ENCODE peak calls at places on chromosomes 2 and 18, in eight cellular contexts. F is A549, I is stomach, H is gastrocnemius medialis, E is heart left ventricle, M is K562, D is upper lobe of left lung, V is breast epithelium. L is an unnamed sample.

GRCh38 chr2:102337481-102338386 is 17.9 kb upstream of the IL18R1 start:
- DNase-seq in D (no peak), M (peak), I (no peak), V (no peak), F (no peak), E (no peak), H (no peak), L (no peak)

GRCh38 chr2:69253033-69253535 is 133.9 kb downstream of the GFPT1 start:
- DNase-seq in D (no peak), M (no peak), E (no peak), F (no peak), H (no peak), V (no peak), I (no peak), L (no peak)

GRCh38 chr2:25250331-25251031 is 82.1 kb upstream of the POMC start:
- DNase-seq in F (no peak), I (no peak), V (no peak), E (peak), M (peak), H (no peak), D (no peak), L (no peak)

GRCh38 chr18:3246636-3247242 is 862 bp upstream of the MYL12A start:
- DNase-seq in I (no peak), F (no peak), M (peak), D (no peak), E (peak), V (no peak), H (peak), L (peak)

GRCh38 chr18:55500316-55501086 is 87.5 kb downstream of the TCF4 start:
- DNase-seq in H (no peak), D (no peak), I (no peak), F (no peak), M (no peak), E (no peak), V (no peak), L (no peak)

GRCh38 chr2:238927746-238928519 is 80.0 kb downstream of the TWIST2 start:
- DNase-seq in E (peak), M (no peak), V (no peak), F (no peak), D (no peak), H (no peak), I (peak), L (peak)

GRCh38 chr2:177429688-177430325 is 37.2 kb downstream of the AGPS start:
- DNase-seq in F (no peak), E (no peak), M (no peak), D (no peak), H (no peak), I (no peak), V (no peak), L (no peak)

GRCh38 chr2:53572696-53573095 is 194.9 kb upstream of the CHAC2 start:
- DNase-seq in I (no peak), V (no peak), D (no peak), M (no peak), E (no peak), H (no peak), F (no peak), L (no peak)

GRCh38 chr18:54284535-54284934 is 15.2 kb downstream of the POLI start:
- DNase-seq in I (no peak), V (no peak), E (no peak), F (no peak), M (no peak), D (no peak), H (no peak), L (no peak)

GRCh38 chr2:239462671-239463506 is 62.1 kb upstream of the HDAC4 start:
- DNase-seq in M (no peak), V (no peak), F (no peak), E (no peak), H (no peak), I (peak), D (no peak), L (peak)

GRCh38 chr2:45085487-45085886 is 76.2 kb upstream of the SIX2 start:
- DNase-seq in D (no peak), H (no peak), F (no peak), E (no peak), V (no peak), M (no peak), I (no peak), L (no peak)

GRCh38 chr2:158484892-158485556 is 28.3 kb downstream of the PKP4 start:
- DNase-seq in I (no peak), M (no peak), D (no peak), H (no peak), F (no peak), V (no peak), E (no peak), L (no peak)

GRCh38 chr2:6946722-6947121 is 29.5 kb downstream of the RNF144A start:
- DNase-seq in F (peak), V (no peak), H (no peak), E (no peak), M (no peak), D (no peak), I (no peak), L (no peak)

GRCh38 chr2:137964066-137964858 is at the start of gene HNMT:
- DNase-seq in D (peak), I (peak), H (no peak), F (peak), E (peak), V (peak), M (peak), L (peak)

GRCh38 chr2:240918258-240919091 is 12.3 kb downstream of the CROCC2 start:
- DNase-seq in D (peak), M (no peak), V (no peak), E (peak), I (no peak), F (no peak), H (peak), L (peak)

GRCh38 chr18:40911582-40912254 is 1043.3 kb upstream of the PIK3C3 start:
- DNase-seq in I (no peak), H (no peak), M (no peak), V (no peak), D (no peak), E (no peak), F (peak), L (no peak)

GRCh38 chr2:38875227-38875575 is 533 bp downstream of the DHX57 start:
- DNase-seq in I (no peak), E (no peak), V (no peak), M (no peak), F (no peak), H (no peak), D (no peak), L (no peak)

GRCh38 chr18:41128126-41128525 is 826.9 kb upstream of the PIK3C3 start:
- DNase-seq in D (no peak), V (no peak), H (no peak), E (no peak), M (no peak), I (no peak), F (no peak), L (no peak)

GRCh38 chr2:128363991-128364390 is 45.3 kb upstream of the HS6ST1 start:
- DNase-seq in F (no peak), V (no peak), H (no peak), M (no peak), I (no peak), D (no peak), E (no peak), L (no peak)

GRCh38 chr2:220465700-220466099 is 838.3 kb downstream of the SLC4A3 start:
- DNase-seq in M (no peak), I (no peak), H (no peak), D (no peak), E (no peak), F (no peak), V (no peak), L (no peak)

GRCh38 chr18:11689031-11689971 is at the start of gene GNAL:
- DNase-seq in H (peak), M (peak), E (peak), D (peak), F (peak), I (peak), V (peak), L (peak)

GRCh38 chr2:216588771-216589363 is 44.4 kb upstream of the IGFBP2 start:
- DNase-seq in F (no peak), M (no peak), D (no peak), I (no peak), H (no peak), V (no peak), E (no peak), L (no peak)

GRCh38 chr2:113232730-113233129 is 46.0 kb downstream of the PAX8 start:
- DNase-seq in E (no peak), M (no peak), H (peak), I (no peak), V (no peak), D (no peak), F (no peak), L (no peak)

GRCh38 chr2:212538156-212539144 is at the start of gene ERBB4:
- DNase-seq in F (no peak), I (peak), V (no peak), E (peak), M (no peak), D (peak), H (peak), L (peak)

GRCh38 chr2:238425505-238425978 is 1.2 kb upstream of the ASB1 start:
- DNase-seq in E (no peak), F (no peak), M (peak), I (peak), D (no peak), V (no peak), H (no peak), L (no peak)

GRCh38 chr2:166494140-166494544 is at the start of gene SCN7A:
- DNase-seq in H (peak), V (peak), M (peak), I (no peak), D (peak), F (no peak), E (peak), L (peak)

GRCh38 chr18:48486762-48487161 is 52.1 kb upstream of the CTIF start:
- DNase-seq in H (no peak), V (no peak), E (no peak), I (no peak), D (no peak), M (no peak), F (peak), L (no peak)

GRCh38 chr2:137262600-137262999 is 497.3 kb downstream of the THSD7B start:
- DNase-seq in M (no peak), I (no peak), V (no peak), H (no peak), F (no peak), E (no peak), D (no peak), L (no peak)

GRCh38 chr2:42777883-42778805 is 14.2 kb upstream of the OXER1 start:
- DNase-seq in D (no peak), V (no peak), F (no peak), H (peak), M (no peak), E (no peak), I (no peak), L (peak)

GRCh38 chr18:12597775-12598174 is 60.1 kb downstream of the SPIRE1 start:
- DNase-seq in I (no peak), M (no peak), E (peak), V (peak), H (peak), D (no peak), F (peak), L (no peak)

GRCh38 chr2:187453078-187453641 is 5.1 kb upstream of the CALCRL start:
- DNase-seq in F (peak), H (no peak), D (no peak), I (no peak), M (peak), V (no peak), E (no peak), L (no peak)
- TF ChIP-seq CTCF in F (peak), H (peak), D (no peak), I (no peak), M (no peak), V (no peak), E (peak), L (no peak)

GRCh38 chr2:200255549-200255948 is 50.9 kb upstream of the SPATS2L start:
- DNase-seq in M (no peak), D (no peak), H (peak), E (no peak), I (no peak), V (no peak), F (no peak), L (no peak)

GRCh38 chr2:200254788-200255187 is 51.7 kb upstream of the SPATS2L start:
- DNase-seq in F (no peak), I (no peak), M (no peak), E (no peak), D (no peak), V (no peak), H (no peak), L (no peak)

GRCh38 chr2:200257570-200257969 is 48.9 kb upstream of the SPATS2L start:
- DNase-seq in M (peak), F (no peak), V (no peak), E (no peak), I (no peak), D (no peak), H (no peak), L (no peak)

GRCh38 chr2:200253631-200254030 is 52.9 kb upstream of the SPATS2L start:
- DNase-seq in M (no peak), I (no peak), E (no peak), F (no peak), V (no peak), H (no peak), D (no peak), L (no peak)

GRCh38 chr2:200252661-200253067 is 53.8 kb upstream of the SPATS2L start:
- DNase-seq in V (no peak), D (no peak), M (no peak), E (no peak), H (no peak), F (no peak), I (no peak), L (peak)
- TF ChIP-seq POLR2A in V (no peak), D (no peak), M (no peak), E (no peak), H (no peak), F (no peak), I (no peak), L (no peak)

GRCh38 chr2:29023188-29023587 is 42.1 kb downstream of the TOGARAM2 start:
- DNase-seq in I (no peak), D (no peak), M (no peak), V (no peak), H (no peak), F (no peak), E (no peak), L (no peak)
- H3K4me3 ChIP-seq in I (no peak), D (no peak), M (no peak), V (no peak), H (no peak), F (no peak), E (no peak), L (no peak)

GRCh38 chr18:9810994-9811393 is 74.8 kb upstream of the TXNDC2 start:
- DNase-seq in V (no peak), F (no peak), I (no peak), M (peak), E (peak), H (peak), D (no peak), L (no peak)
- TF ChIP-seq CTCF in V (no peak), F (no peak), I (no peak), M (peak), E (no peak), H (no peak), D (no peak), L (no peak)

GRCh38 chr18:59905686-59906091 is 5.9 kb downstream of the PMAIP1 start:
- DNase-seq in V (no peak), H (no peak), M (no peak), I (no peak), D (no peak), E (no peak), F (no peak), L (no peak)
- TF ChIP-seq POLR2A in V (no peak), H (no peak), M (no peak), I (no peak), D (no peak), E (no peak), F (no peak), L (no peak)

DNA sequence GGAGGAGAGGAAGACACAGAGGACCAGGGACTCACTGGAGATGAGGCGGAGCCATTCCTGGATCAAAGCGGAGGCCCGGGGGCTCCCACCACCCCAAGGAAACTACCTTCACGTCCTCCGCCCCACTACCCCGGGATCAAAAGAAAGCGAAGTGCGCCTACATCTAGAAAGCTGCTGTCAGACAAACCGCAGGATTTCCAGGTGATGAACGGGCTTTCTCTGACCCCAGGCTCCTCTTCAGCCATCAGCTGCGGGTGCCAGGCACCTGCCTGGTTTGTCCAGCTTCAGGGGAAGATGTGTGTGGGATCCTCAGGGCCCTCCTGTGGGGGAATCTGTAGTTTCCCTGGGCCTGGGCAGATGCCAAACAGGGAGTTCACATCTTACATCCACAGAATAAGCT is 60.4 kb downstream of the DYSF start:
- DNase-seq in I (no peak), H (no peak), V (no peak), D (no peak), M (no peak), F (no peak), E (no peak), L (no peak)
- H3K4me3 ChIP-seq in I (no peak), H (no peak), V (no peak), D (no peak), M (no peak), F (no peak), E (no peak), L (no peak)

L was measured in lower leg skin.